ENCODE peak calls at places on chromosomes 1 and 21, in four cellular contexts. E is neuronal stem cell, H is IMR-90, L is H9. X is an unnamed sample.

GRCh38 chr1:245585252-245585959 is 430.6 kb downstream of the KIF26B start:
- DNase-seq in E (no peak), H (peak; percentile 84), L (no peak), X (peak; percentile 96)

GRCh38 chr1:110200666-110201065 is 9.4 kb upstream of the KCNC4 start:
- DNase-seq in E (no peak), H (peak; percentile 47), L (no peak), X (peak; percentile 12)

GRCh38 chr1:6991271-6991670 is 206.0 kb downstream of the CAMTA1 start:
- DNase-seq in E (no peak), H (peak; percentile 77), L (no peak), X (peak; percentile 87)

GRCh38 chr21:34908424-34909055 is 140.6 kb downstream of the RUNX1 start:
- DNase-seq in E (no peak), H (no peak), L (no peak), X (no peak)

GRCh38 chr1:23178931-23179330 is 10.3 kb upstream of the LUZP1 start:
- DNase-seq in E (no peak), H (peak; percentile 38), L (no peak), X (peak; percentile 66)

GRCh38 chr1:153677718-153678518 is 570 bp upstream of the NPR1 start:
- DNase-seq in E (no peak), H (peak; percentile 45), L (peak; percentile 77), X (peak; percentile 51)

GRCh38 chr1:89525169-89525855 is 683 bp downstream of the LRRC8B start:
- DNase-seq in E (no peak), H (no peak), L (no peak), X (peak; percentile 41)

GRCh38 chr1:81681570-81681969 is 119.2 kb upstream of the ADGRL2 start:
- DNase-seq in E (no peak), H (peak; percentile 47), L (no peak), X (peak; percentile 43)

GRCh38 chr1:1677718-1678580 is 14.6 kb downstream of the SLC35E2B start:
- DNase-seq in E (no peak), H (no peak), L (no peak), X (no peak)

GRCh38 chr1:164768619-164769018 is 209.6 kb downstream of the PBX1 start:
- DNase-seq in E (no peak), H (no peak), L (no peak), X (no peak)

GRCh38 chr1:216686860-216687545 is 36.2 kb downstream of the ESRRG start:
- DNase-seq in E (peak; percentile 23), H (peak; percentile 37), L (peak; percentile 41), X (peak; percentile 77)

GRCh38 chr21:17730782-17731181 is 88.4 kb downstream of the C21orf91 start:
- DNase-seq in E (no peak), H (no peak), L (no peak), X (peak; percentile 48)

GRCh38 chr1:98391175-98391574 is 270.3 kb upstream of the SNX7 start:
- DNase-seq in E (no peak), H (no peak), L (no peak), X (no peak)

GRCh38 chr21:27734146-27734545 is 767.3 kb upstream of the ADAMTS5 start:
- DNase-seq in E (no peak), H (peak; percentile 91), L (no peak), X (peak; percentile 80)

GRCh38 chr1:33327587-33328325 is 6.9 kb upstream of the A3GALT2 start:
- DNase-seq in E (no peak), H (peak; percentile 99), L (no peak), X (peak; percentile 96)

GRCh38 chr1:117045644-117046043 is 14.5 kb upstream of the TTF2 start:
- DNase-seq in E (no peak), H (no peak), L (no peak), X (no peak)

GRCh38 chr1:246558041-246558440 is 8.0 kb downstream of the TFB2M start:
- DNase-seq in E (no peak), H (no peak), L (no peak), X (no peak)

GRCh38 chr1:82586473-82586872 is 785.7 kb downstream of the ADGRL2 start:
- DNase-seq in E (no peak), H (no peak), L (no peak), X (no peak)

GRCh38 chr1:84876353-84876752 is 16.7 kb downstream of the LPAR3 start:
- DNase-seq in E (no peak), H (no peak), L (no peak), X (no peak)

GRCh38 chr1:173210273-173210672 is 3.1 kb upstream of the TNFSF4 start:
- DNase-seq in E (no peak), H (no peak), L (no peak), X (no peak)

GRCh38 chr1:77832889-77833288 is 53.4 kb downstream of the MIGA1 start:
- DNase-seq in E (no peak), H (peak; percentile 97), L (no peak), X (peak; percentile 93)

GRCh38 chr1:103517380-103518047 is 8.0 kb upstream of the RNPC3 start:
- DNase-seq in E (no peak), H (peak; percentile 26), L (no peak), X (peak; percentile 14)

GRCh38 chr1:92230736-92231135 is 13.0 kb downstream of the C1orf146 start:
- DNase-seq in E (no peak), H (no peak), L (no peak), X (no peak)

GRCh38 chr1:78370356-78370755 is 120.4 kb upstream of the PTGFR start:
- DNase-seq in E (no peak), H (peak; percentile 73), L (no peak), X (no peak)

GRCh38 chr1:201640624-201641023 is 101.7 kb downstream of the NAV1 start:
- DNase-seq in E (no peak), H (peak; percentile 95), L (no peak), X (peak; percentile 93)

GRCh38 chr21:17003221-17003620 is 509.6 kb upstream of the CXADR start:
- DNase-seq in E (no peak), H (peak; percentile 61), L (no peak), X (peak; percentile 20)

GRCh38 chr1:29254346-29254745 is 18.0 kb downstream of the PTPRU start:
- DNase-seq in E (no peak), H (no peak), L (no peak), X (no peak)

DNA sequence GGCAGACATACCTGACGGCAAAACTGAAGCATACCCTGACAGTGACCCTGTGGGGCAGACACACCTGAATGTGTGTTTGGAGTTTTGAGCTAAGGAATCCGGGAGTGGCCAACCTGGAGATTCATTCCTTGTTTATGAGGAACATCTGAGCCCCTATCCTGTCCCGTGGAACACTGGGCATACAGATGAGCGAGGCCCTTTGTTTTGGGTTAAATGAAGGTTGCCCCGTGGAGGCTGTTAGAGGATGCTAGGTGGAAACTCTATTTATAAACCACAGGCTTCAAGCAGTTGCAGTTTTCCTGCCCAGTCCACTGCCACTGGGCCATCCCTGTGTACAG is 18.1 kb downstream of the GALNT2 start:
- DNase-seq in E (no peak), H (no peak), L (no peak), X (no peak)
- H3K4me2 ChIP-seq in E (no peak overlapping the region), H (peak overlapping the region; percentile 77), L (no peak overlapping the region), X (peak overlapping the region; percentile 43)

GRCh38 chr1:196573226-196573625 is 35.0 kb downstream of the KCNT2 start:
- DNase-seq in E (no peak), H (no peak), L (no peak), X (no peak)
- H4K91ac ChIP-seq in E (no peak overlapping the region), H (no peak overlapping the region), L (no peak overlapping the region), X (no peak overlapping the region)

GRCh38 chr1:58779059-58779754 is 4.6 kb downstream of the JUN start:
- DNase-seq in E (no peak), H (peak; percentile 43), L (no peak), X (peak; percentile 87)

GRCh38 chr1:58779837-58780585 is 3.8 kb downstream of the JUN start:
- DNase-seq in E (no peak), H (peak; percentile 78), L (peak; percentile 31), X (peak; percentile 99)

GRCh38 chr1:58781541-58782307 is 2.1 kb downstream of the JUN start:
- DNase-seq in E (peak; percentile 48), H (peak; percentile 69), L (peak; percentile 32), X (peak; percentile 69)

GRCh38 chr1:58782308-58783089 is 1.3 kb downstream of the JUN start:
- DNase-seq in E (peak; percentile 47), H (peak; percentile 22), L (peak; percentile 67), X (peak; percentile 55)

DNA sequence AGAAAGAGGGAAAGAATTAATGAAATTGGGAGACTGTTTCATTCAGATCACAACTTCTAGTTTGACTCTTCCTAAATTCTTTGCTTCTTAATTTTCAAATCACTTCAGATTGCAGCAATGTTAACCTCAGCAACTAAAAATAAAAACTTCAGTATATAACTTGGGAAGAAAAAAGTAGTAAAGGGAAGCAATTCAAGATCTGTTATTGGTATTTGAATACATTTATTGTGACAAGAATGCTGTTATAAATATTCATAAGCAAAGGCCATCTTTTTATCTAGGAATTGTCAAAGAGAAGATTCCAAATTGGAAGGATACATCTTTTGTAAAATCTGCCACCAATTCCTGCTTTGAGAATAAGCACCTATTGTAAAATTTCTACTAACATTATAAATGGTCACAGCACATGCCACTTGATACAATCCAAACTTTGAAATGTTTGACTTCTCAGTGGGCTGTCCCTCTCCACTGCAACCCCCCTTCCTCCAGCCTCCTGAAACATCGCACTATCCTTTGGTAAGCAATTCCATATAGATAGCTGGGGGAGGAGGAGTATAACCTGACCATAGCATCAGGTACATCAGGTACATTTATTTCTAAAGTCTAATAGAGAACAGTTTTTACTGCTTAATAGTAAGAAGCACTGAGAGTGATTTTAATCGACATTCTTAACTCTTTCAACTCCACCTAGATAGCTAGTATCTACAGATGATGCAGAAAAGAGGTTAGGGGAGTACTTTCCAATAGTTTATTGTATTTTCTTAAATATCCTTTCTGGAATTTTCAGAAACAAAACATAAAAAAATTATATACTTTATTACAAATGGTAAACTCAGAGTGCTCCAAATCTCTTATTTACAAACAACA is 3.0 kb downstream of the JUN start:
- DNase-seq in E (no peak), H (peak; percentile 16), L (no peak), X (peak; percentile 96)
- H3K4me2 ChIP-seq in E (no peak overlapping the region), H (peak overlapping the region; percentile 96), L (no peak overlapping the region), X (peak overlapping the region; percentile 73)

DNA sequence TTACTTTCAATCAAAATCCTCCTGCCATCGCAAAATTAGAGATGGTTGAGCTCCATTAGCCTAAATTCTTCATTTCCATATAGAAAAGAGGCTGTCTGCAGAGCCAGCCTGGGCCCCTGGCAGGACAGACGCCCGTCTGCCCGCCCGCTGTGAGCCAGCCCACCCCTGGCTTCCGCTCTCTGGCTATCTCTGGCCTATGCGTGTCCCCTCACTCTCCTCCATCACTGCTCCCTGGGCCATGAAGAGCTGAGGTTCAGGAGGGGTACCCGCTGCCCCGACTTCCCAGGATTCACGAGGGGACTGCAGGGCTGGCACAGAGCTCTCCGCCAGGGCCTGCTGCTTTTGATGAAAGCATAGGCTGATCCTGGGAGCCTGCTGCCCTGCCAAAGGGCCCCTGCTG is 117.6 kb downstream of the CASZ1 start:
- DNase-seq in E (no peak), H (no peak), L (no peak), X (no peak)
- H4K91ac ChIP-seq in E (no peak overlapping the region), H (no peak overlapping the region), L (no peak overlapping the region), X (peak overlapping the region; percentile 6)

GRCh38 chr1:68220420-68220819 is 11.9 kb downstream of the WLS start:
- DNase-seq in E (no peak), H (no peak), L (no peak), X (no peak)
- H3K4me2 ChIP-seq in E (no peak overlapping the region), H (no peak overlapping the region), L (no peak overlapping the region), X (no peak overlapping the region)

DNA sequence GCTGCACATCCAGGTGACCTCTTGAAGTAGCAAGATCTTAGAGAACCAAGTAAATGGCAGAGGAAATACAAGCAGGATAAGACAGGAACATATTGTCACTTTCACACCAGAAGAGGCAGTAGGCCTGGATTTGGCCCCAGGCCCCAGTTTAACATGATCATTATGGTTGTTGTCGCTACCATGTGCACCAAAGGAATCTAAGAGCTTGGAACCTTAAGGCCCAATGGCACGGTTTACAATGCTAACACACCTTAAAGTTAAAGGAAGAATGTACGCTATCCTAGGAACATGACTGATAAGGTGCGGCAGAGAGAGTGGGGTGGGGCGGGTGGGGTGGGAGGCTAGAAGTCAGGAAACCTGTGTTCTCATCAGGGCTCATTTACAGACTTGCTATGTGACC is 147.5 kb downstream of the ROR1 start:
- DNase-seq in E (no peak), H (no peak), L (no peak), X (no peak)
- H4K91ac ChIP-seq in E (no peak overlapping the region), H (peak overlapping the region; percentile 69), L (no peak overlapping the region), X (peak overlapping the region; percentile 43)